ENCODE peak calls at places on chromosomes 6 and 20, in ten cellular contexts. Q is endothelial cell of umbilical vein, T is transverse colon, A is HCT116, W is spleen, H is esophagus muscularis mucosa, F is H1, I is breast epithelium, K is vagina, Z is prostate gland. R is an unnamed sample.

GRCh38 chr20:1827974-1828785 is 67.0 kb upstream of the SIRPA start:
- DNase-seq in A (peak), K (no peak), I (no peak), Q (no peak), Z (peak), W (no peak), T (peak), H (no peak), F (no peak), R (peak)

GRCh38 chr20:57397693-57398108 is 6.5 kb downstream of the RBM38 start:
- DNase-seq in I (no peak), T (peak), W (peak), F (no peak), K (no peak), H (no peak), Q (no peak), Z (no peak), A (no peak), R (peak)

GRCh38 chr6:157107915-157108651 is 215.2 kb downstream of the TMEM242 start:
- DNase-seq in Q (peak), K (no peak), F (no peak), W (no peak), Z (no peak), H (peak), I (no peak), T (no peak), A (no peak), R (no peak)

GRCh38 chr20:49701313-49701731 is 12.4 kb downstream of the B4GALT5 start:
- DNase-seq in K (no peak), W (no peak), A (no peak), T (no peak), H (no peak), Q (peak), Z (no peak), I (no peak), F (no peak), R (no peak)

GRCh38 chr20:44695295-44696230 is 19.6 kb upstream of the CCN5 start:
- DNase-seq in Q (peak), T (no peak), K (no peak), I (no peak), F (no peak), Z (no peak), H (no peak), A (no peak), W (no peak), R (no peak)

GRCh38 chr20:2273634-2274302 is 22.0 kb upstream of the TGM3 start:
- DNase-seq in Q (no peak), I (no peak), T (no peak), F (no peak), W (no peak), Z (no peak), A (no peak), K (no peak), H (no peak), R (no peak)

GRCh38 chr6:24909281-24910216 is 26.2 kb downstream of the RIPOR2 start:
- DNase-seq in K (no peak), H (peak), F (no peak), W (no peak), T (no peak), A (no peak), I (no peak), Z (no peak), Q (no peak), R (no peak)

GRCh38 chr6:115370202-115370601 is 690.5 kb downstream of the FRK start:
- DNase-seq in W (no peak), Q (no peak), F (no peak), I (no peak), K (no peak), H (no peak), T (no peak), Z (no peak), A (no peak), R (no peak)

GRCh38 chr6:8215631-8216030 is 113.3 kb upstream of the EEF1E1 start:
- DNase-seq in Q (no peak), A (no peak), K (no peak), T (no peak), F (no peak), I (no peak), Z (no peak), W (no peak), H (no peak), R (no peak)

GRCh38 chr6:147037881-147038280 is 166.3 kb upstream of the STXBP5 start:
- DNase-seq in K (no peak), I (no peak), Q (no peak), F (no peak), W (no peak), A (no peak), H (no peak), Z (no peak), T (no peak), R (no peak)

GRCh38 chr6:85096976-85097375 is 332.6 kb upstream of the TBX18 start:
- DNase-seq in A (no peak), F (no peak), T (no peak), Z (no peak), H (peak), W (no peak), I (no peak), K (no peak), Q (no peak), R (no peak)

GRCh38 chr6:158174514-158174913 is 6.4 kb downstream of the GTF2H5 start:
- DNase-seq in K (no peak), A (no peak), Z (no peak), T (no peak), W (no peak), Q (peak), H (no peak), I (no peak), F (no peak), R (no peak)

GRCh38 chr6:127343753-127344659 is 597 bp upstream of the ECHDC1 start:
- DNase-seq in Q (peak), Z (no peak), K (no peak), I (no peak), T (no peak), A (no peak), W (no peak), H (no peak), F (no peak), R (no peak)

GRCh38 chr6:106360989-106361430 is 493 bp downstream of the CRYBG1 start:
- DNase-seq in H (no peak), Z (peak), W (peak), Q (no peak), K (no peak), A (no peak), T (peak), I (peak), F (peak), R (no peak)

GRCh38 chr20:10720550-10720949 is 46.8 kb upstream of the JAG1 start:
- DNase-seq in A (no peak), Z (no peak), Q (no peak), T (no peak), W (no peak), H (no peak), K (no peak), F (no peak), I (no peak), R (no peak)

GRCh38 chr20:6956056-6956455 is 188.6 kb downstream of the BMP2 start:
- DNase-seq in A (no peak), I (no peak), F (no peak), Z (no peak), H (no peak), W (no peak), T (no peak), Q (no peak), K (no peak), R (no peak)

GRCh38 chr6:165855856-165856255 is 192.8 kb upstream of the PDE10A start:
- DNase-seq in A (no peak), Z (no peak), K (no peak), H (peak), I (no peak), W (no peak), Q (no peak), F (no peak), T (no peak), R (no peak)

GRCh38 chr6:145836767-145837166 is 22.2 kb upstream of the FBXO30 start:
- DNase-seq in K (no peak), T (no peak), H (no peak), W (no peak), A (no peak), Z (no peak), Q (no peak), F (no peak), I (no peak), R (no peak)

GRCh38 chr20:2386516-2387179 is 5.9 kb downstream of the TGM6 start:
- DNase-seq in W (no peak), T (no peak), K (no peak), Z (no peak), Q (peak), H (no peak), F (no peak), I (no peak), A (no peak), R (no peak)

GRCh38 chr6:153130515-153131036 is 506 bp downstream of the RGS17 start:
- DNase-seq in W (peak), Q (no peak), F (no peak), H (no peak), K (no peak), A (no peak), I (no peak), Z (no peak), T (no peak), R (no peak)

GRCh38 chr20:17566345-17566744 is 3.5 kb upstream of the DSTN start:
- DNase-seq in A (no peak), I (no peak), Z (no peak), H (no peak), K (no peak), Q (no peak), W (no peak), F (no peak), T (no peak), R (no peak)

GRCh38 chr6:43698584-43699349 is 11.2 kb upstream of the MRPS18A start:
- DNase-seq in H (no peak), T (no peak), F (no peak), A (no peak), I (no peak), K (no peak), Z (no peak), Q (peak), W (no peak), R (no peak)

GRCh38 chr6:166490671-166491500 is 95.6 kb downstream of the RAMACL start:
- DNase-seq in H (no peak), W (peak), F (no peak), Q (peak), A (no peak), K (no peak), T (peak), I (no peak), Z (no peak), R (peak)

GRCh38 chr6:49202923-49203322 is 260.1 kb downstream of the MMUT start:
- DNase-seq in H (no peak), W (no peak), I (no peak), K (no peak), T (no peak), Z (no peak), F (no peak), A (no peak), Q (no peak), R (no peak)

GRCh38 chr6:155890409-155890808 is 434.8 kb upstream of the NOX3 start:
- DNase-seq in I (no peak), F (no peak), K (no peak), Q (no peak), A (no peak), H (no peak), Z (no peak), T (no peak), W (no peak), R (no peak)

GRCh38 chr6:21185849-21186478 is 407.6 kb upstream of the SOX4 start:
- DNase-seq in I (no peak), H (no peak), Z (no peak), W (no peak), F (peak), A (no peak), Q (peak), T (no peak), K (no peak), R (no peak)

GRCh38 chr6:163945813-163946212 is 531.3 kb downstream of the QKI start:
- DNase-seq in Z (peak), K (no peak), T (no peak), H (no peak), W (peak), Q (no peak), F (no peak), I (no peak), A (no peak), R (no peak)

GRCh38 chr6:11093065-11093590 is 506 bp upstream of the SMIM13 start:
- DNase-seq in K (no peak), F (no peak), I (no peak), H (no peak), A (no peak), Z (peak), T (peak), W (no peak), Q (no peak), R (no peak)

GRCh38 chr6:129598244-129599187 is 111.5 kb downstream of the ARHGAP18 start:
- DNase-seq in Z (peak), H (no peak), Q (peak), W (no peak), F (no peak), I (no peak), T (no peak), K (no peak), A (peak), R (no peak)

GRCh38 chr6:119313937-119314893 is 35.3 kb downstream of the MAN1A1 start:
- DNase-seq in A (no peak), F (no peak), Q (no peak), K (no peak), Z (no peak), W (no peak), T (peak), I (no peak), H (no peak), R (no peak)

GRCh38 chr20:14401479-14402138 is 64.2 kb upstream of the FLRT3 start:
- DNase-seq in I (no peak), Z (no peak), A (no peak), W (no peak), H (no peak), T (no peak), Q (no peak), K (no peak), F (no peak), R (no peak)

GRCh38 chr6:170459451-170459850 is 93.7 kb downstream of the PSMB1 start:
- DNase-seq in I (no peak), F (no peak), T (peak), Z (no peak), Q (peak), H (no peak), K (no peak), A (no peak), W (peak), R (no peak)

GRCh38 chr6:26215200-26216014 is 128.2 kb downstream of the HFE start:
- DNase-seq in T (no peak), K (no peak), W (peak), H (no peak), A (no peak), Z (no peak), F (no peak), I (no peak), Q (peak), R (no peak)

GRCh38 chr20:34024733-34025351 is 31.1 kb downstream of the RALY start:
- DNase-seq in H (no peak), Q (no peak), I (no peak), F (no peak), K (no peak), A (no peak), Z (no peak), W (no peak), T (no peak), R (no peak)
- H3K4me3 ChIP-seq in H (no peak), Q (no peak), I (no peak), F (no peak), K (no peak), A (no peak), Z (no peak), W (no peak), T (no peak), R (no peak)

GRCh38 chr6:393391-394221 is 2.1 kb downstream of the IRF4 start:
- DNase-seq in I (no peak), A (no peak), H (no peak), Q (no peak), Z (no peak), F (no peak), T (no peak), K (no peak), W (peak), R (no peak)
- TF ChIP-seq POLR2AphosphoS5 in I (no peak), A (no peak), H (no peak), Q (no peak), Z (no peak), F (no peak), T (no peak), K (no peak), W (no peak), R (no peak)

GRCh38 chr6:89079611-89080213 is 839 bp upstream of the PNRC1 start:
- DNase-seq in F (no peak), I (no peak), Z (peak), Q (peak), K (no peak), A (no peak), T (peak), W (peak), H (peak), R (peak)
- TF ChIP-seq POLR2A in F (no peak), I (no peak), Z (peak), Q (peak), K (no peak), A (no peak), T (peak), W (peak), H (peak), R (peak)

DNA sequence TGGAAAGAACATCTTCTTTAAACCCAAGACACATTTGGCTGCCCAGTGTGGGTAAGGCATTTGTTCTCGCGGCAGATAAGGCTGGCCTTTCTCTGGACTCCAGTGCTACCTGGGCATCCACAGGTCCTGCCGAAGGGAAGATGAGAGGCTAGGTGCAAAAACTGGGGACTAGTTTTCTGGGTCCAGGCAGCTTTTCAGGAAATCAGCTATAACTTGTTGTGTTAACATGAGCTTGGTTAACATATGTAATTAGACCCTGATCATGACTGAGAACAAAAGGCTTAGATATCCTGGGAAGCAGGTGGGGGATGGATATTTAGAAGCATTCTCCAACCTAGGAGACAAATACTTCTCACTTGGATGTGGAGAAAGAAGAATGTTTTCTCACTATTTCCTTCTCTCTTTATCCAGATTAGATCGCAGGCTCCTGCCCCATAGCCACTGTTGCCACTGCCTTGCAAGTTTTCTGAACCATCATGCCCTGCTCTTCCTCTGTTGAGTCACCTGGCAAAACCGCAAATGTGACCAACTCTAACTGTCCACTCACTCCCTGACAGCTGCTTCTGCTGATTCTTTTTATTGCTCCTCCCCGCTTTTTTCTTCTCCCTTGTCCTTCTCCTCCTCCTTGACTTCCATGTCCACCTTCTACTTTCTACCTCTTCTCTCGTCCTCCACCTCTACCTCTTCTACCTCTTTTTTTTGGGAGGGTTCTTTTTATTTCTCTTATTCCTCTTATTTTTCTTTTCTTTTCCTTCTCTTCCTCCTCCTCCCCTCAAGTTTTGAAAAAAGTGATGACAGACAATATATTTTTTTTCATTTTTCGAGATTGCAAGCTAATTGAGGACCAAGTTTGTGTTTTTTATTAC is 258.1 kb downstream of the UTRN start:
- DNase-seq in Z (no peak), W (no peak), I (no peak), K (no peak), A (peak), F (no peak), Q (no peak), H (no peak), T (no peak), R (no peak)
- H3K4me3 ChIP-seq in Z (no peak), W (no peak), I (no peak), K (no peak), A (no peak), F (no peak), Q (no peak), H (no peak), T (no peak), R (no peak)

DNA sequence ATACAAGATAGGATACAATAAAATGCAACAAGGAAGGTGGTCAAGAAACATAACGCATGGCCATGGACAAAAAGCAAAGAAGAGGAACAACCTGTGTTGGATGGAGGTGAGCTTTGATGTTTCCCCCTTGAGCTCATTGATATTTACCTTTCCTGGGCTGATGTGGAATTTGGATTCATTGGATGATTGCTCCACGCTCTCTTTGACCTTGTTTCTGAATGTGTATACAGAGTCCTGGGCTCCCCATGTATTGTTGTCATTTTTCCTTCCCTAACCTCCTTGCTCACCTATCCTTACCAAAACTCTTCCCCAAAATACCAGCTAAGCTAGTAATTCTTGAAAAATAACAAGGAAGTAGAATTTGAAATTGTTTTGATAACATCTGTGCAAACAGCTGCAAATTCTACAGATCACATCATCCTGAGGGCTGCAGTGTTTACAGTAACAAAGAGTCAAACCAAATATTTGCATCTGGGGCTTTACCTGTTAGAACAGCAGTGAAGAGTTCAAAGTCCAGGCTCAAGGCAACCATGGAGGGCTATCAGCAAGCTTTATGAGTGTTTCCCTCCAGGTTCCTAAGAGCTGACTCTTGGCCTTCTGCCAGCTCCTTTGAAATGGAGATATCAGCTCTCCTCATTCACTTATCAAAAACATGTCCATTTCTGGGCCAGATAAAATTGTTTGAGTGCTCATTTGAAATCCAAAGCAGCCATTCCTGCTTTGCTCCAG is 214.3 kb upstream of the MARCKS start:
- DNase-seq in F (no peak), I (no peak), T (peak), A (no peak), Q (peak), H (no peak), Z (peak), W (no peak), K (no peak), R (no peak)
- TF ChIP-seq POLR2AphosphoS5 in F (peak), I (no peak), T (peak), A (no peak), Q (no peak), H (no peak), Z (no peak), W (no peak), K (no peak), R (no peak)

DNA sequence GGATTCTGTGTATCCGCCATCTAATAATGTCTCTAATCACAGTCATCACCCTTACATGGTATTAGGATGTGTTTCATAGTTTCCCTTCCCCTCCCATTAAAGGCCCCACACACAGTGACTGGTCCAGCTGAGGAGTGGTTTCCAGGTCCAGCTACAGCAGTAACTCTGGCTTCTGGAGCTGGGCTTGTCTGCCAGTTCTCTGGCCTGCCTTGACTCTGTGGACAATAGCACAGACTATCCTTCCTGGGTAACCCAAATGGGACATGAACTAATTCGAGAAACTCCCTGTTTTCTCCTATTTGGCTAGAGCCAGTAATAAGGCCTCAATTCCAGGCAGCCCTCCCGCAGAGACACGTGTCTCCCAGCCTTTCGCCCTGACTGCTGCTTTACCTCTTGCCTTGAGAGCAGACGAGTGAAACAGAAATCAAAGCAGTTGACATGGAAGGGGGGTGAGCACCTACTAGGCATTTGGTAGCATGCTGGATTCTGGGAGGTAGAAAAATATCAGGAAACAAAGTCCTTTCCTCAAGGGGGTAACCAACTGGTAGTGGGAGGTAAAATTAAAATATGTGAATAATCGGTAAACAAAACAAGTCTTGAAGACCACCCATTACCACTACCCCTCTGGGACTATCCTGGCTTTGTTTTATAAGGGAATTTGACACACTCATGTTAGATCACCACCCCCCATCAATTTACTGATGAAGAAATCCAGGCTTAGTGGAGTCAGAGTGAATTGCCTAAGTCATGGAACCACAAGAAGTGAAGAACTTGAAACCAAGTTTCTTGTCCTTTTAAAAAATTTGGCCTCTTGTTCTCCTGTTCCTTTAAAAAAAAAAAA is 1.2 kb downstream of the TRAF3IP2 start:
- DNase-seq in H (peak), Q (peak), I (no peak), F (no peak), W (no peak), A (no peak), K (peak), Z (peak), T (peak), R (peak)
- TF ChIP-seq POLR2A in H (no peak), Q (peak), I (no peak), F (no peak), W (no peak), A (no peak), K (no peak), Z (no peak), T (peak), R (peak)